ENCODE peak calls at places on chromosomes 12 and 14, in six cellular contexts. V, I, P, S, E and O are unnamed samples.

GRCh38 chr12:109153711-109154434 is 37.5 kb downstream of the ACACB start:
- DNase-seq in V (no peak), I (no peak), P (no peak), S (no peak), E (no peak), O (no peak)

GRCh38 chr12:68932701-68933563 is at the start of gene CPM:
- DNase-seq in V (peak; percentile 75), I (peak; percentile 79), P (peak; percentile 77), S (no peak), E (peak; percentile 85), O (peak; percentile 31)

GRCh38 chr14:102900631-102901571 is 21.6 kb upstream of the AMN start:
- DNase-seq in V (no peak), I (no peak), P (no peak), S (no peak), E (no peak), O (no peak)

GRCh38 chr14:94213021-94213420 is 38.9 kb downstream of the PPP4R4 start:
- DNase-seq in V (no peak), I (no peak), P (no peak), S (no peak), E (no peak), O (no peak)

GRCh38 chr12:29070309-29070708 is 78.8 kb upstream of the FAR2 start:
- DNase-seq in V (no peak), I (no peak), P (no peak), S (no peak), E (no peak), O (no peak)

GRCh38 chr12:121578230-121579189 is 2.3 kb downstream of the KDM2B start:
- DNase-seq in V (no peak), I (no peak), P (peak; percentile 76), S (no peak), E (peak; percentile 19), O (peak; percentile 50)

GRCh38 chr12:51247523-51248206 is 9.0 kb downstream of the DAZAP2 start:
- DNase-seq in V (no peak), I (no peak), P (peak; percentile 55), S (no peak), E (no peak), O (no peak)

GRCh38 chr14:77206877-77207389 is 25.3 kb downstream of the TMEM63C start:
- DNase-seq in V (no peak), I (no peak), P (no peak), S (no peak), E (no peak), O (no peak)

GRCh38 chr12:27198036-27198435 is 46.0 kb upstream of the STK38L start:
- DNase-seq in V (no peak), I (no peak), P (no peak), S (peak; percentile 95), E (no peak), O (peak; percentile 49)

GRCh38 chr12:124224535-124225110 is 70.3 kb upstream of the RFLNA start:
- DNase-seq in V (no peak), I (no peak), P (no peak), S (no peak), E (no peak), O (no peak)

GRCh38 chr12:52314511-52314910 is 6.7 kb downstream of the KRT83 start:
- DNase-seq in V (no peak), I (no peak), P (no peak), S (no peak), E (no peak), O (no peak)

GRCh38 chr12:124581792-124582424 is 14.5 kb upstream of the NCOR2 start:
- DNase-seq in V (no peak), I (no peak), P (no peak), S (no peak), E (no peak), O (no peak)

GRCh38 chr12:75227132-75227531 is 17.5 kb upstream of the KCNC2 start:
- DNase-seq in V (no peak), I (no peak), P (no peak), S (no peak), E (no peak), O (no peak)

GRCh38 chr14:69814397-69814796 is 17.4 kb upstream of the SLC10A1 start:
- DNase-seq in V (no peak), I (no peak), P (no peak), S (peak; percentile 70), E (no peak), O (no peak)

GRCh38 chr14:60482743-60483142 is 3.1 kb downstream of the C14orf39 start:
- DNase-seq in V (no peak), I (no peak), P (no peak), S (no peak), E (no peak), O (no peak)

GRCh38 chr12:108418162-108418561 is 79.1 kb upstream of the CMKLR1 start:
- DNase-seq in V (no peak), I (no peak), P (no peak), S (no peak), E (no peak), O (no peak)

DNA sequence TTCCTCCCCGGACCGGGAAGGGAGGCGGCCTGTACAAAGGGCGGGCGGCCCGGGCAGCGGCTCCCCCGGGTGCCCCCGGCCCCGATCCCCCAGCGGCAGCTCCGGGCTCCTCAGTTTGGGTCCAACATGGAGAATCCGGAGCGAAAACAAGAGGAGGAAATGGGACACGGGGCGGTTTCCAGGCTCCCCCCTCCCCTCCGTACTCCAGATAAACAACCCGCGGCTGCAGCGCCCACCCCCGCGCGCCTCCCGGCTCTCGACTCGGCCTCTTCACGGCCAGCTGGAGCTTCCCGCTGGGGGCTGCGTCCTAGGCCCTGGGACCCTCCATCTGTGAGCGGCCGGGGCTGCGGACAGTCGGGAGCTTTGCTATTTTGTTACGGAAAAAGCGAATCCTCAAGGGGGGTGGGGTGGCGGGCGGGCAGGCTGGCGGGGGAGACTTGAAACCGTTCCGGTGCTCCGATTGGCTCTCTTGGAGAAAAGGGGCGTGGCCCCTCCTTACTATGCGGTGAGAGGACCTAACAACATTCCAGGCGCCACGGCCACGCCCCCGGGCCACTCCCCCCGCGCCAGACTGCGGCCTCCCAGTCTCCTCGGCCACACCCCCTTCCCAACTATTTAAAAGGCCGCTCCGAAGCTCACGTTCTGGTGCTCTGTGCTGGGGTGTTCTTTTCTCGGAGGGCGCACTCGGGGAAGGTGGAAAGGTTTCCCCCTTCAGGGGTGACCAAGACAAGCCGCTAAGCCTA is at the start of gene CTDSP2:
- DNase-seq in V (peak; percentile 100), I (peak; percentile 100), P (peak; percentile 100), S (peak; percentile 100), E (peak; percentile 100), O (peak; percentile 99)
- TF ChIP-seq POLR2A in V (peak; percentile 49), I (peak; percentile 97), P (peak; percentile 70), S (peak; percentile 81), E (peak; percentile 82), O (peak; percentile 87)

DNA sequence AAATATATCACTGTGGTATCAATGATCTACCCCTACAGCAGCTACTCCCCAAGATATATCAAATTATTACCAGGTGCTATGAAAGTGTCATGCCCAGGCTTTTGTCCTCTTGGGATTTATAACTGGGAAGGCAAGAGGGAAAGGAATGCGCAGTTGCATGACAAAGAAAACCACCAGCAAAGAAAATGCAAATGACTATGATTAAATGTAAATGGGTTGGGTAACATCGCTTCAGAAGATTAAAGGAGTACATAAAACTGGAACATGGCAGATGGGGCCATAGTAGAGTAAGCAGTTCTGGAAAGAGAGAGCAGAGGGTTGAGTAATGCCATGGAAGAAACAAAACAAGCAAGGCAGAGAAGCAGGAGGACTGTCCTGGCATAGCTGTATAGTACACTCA is 493.1 kb downstream of the NOVA1 start:
- DNase-seq in V (no peak), I (no peak), P (no peak), S (no peak), E (no peak), O (no peak)
- H3K27me3 ChIP-seq in V (no peaks in the 10 kb centered on the region), I (no peaks in the 10 kb centered on the region), P (no peaks in the 10 kb centered on the region), S (no peaks in the 10 kb centered on the region), E (no peaks in the 10 kb centered on the region), O (no peaks in the 10 kb centered on the region)

DNA sequence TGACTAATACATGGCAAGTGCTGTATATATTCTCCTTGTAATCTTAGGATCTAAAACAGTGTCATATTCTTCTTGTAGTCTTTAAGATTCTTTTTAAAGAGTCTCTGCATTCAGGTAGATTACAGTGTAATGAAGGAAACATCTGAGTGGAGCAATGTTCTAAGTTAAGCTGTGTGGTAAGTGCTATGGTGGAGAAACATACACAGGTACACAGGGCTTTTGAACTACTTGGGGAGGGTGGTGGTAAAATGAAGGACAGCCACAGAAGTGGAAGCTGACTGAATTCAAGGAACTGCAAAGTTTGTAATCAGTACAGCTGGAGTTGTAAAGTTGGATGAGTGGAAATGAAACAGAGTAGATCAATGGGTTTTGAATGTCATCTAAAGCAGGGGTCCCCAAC is 27.8 kb downstream of the ACSS3 start:
- DNase-seq in V (no peak), I (no peak), P (no peak), S (no peak), E (no peak), O (no peak)
- H3K4me3 ChIP-seq in V (no peak overlapping the region), I (no peak overlapping the region), P (no peak overlapping the region), S (no peak overlapping the region), E (no peak overlapping the region), O (no peak overlapping the region)

GRCh38 chr14:91624757-91625156 is 107.1 kb downstream of the CATSPERB start:
- DNase-seq in V (no peak), I (no peak), P (no peak), S (no peak), E (no peak), O (no peak)
- TF ChIP-seq POLR2A in V (no peak), I (no peak), P (no peak), S (no peak), E (no peak), O (no peak)

GRCh38 chr12:5456906-5457305 is 25.0 kb downstream of the NTF3 start:
- DNase-seq in V (no peak), I (no peak), P (no peak), S (no peak), E (no peak), O (no peak)

GRCh38 chr12:5456025-5456424 is 24.1 kb downstream of the NTF3 start:
- DNase-seq in V (no peak), I (no peak), P (no peak), S (no peak), E (no peak), O (no peak)

GRCh38 chr12:5461966-5462365 is 30.1 kb downstream of the NTF3 start:
- DNase-seq in V (no peak), I (no peak), P (no peak), S (no peak), E (no peak), O (no peak)

GRCh38 chr12:5459051-5459782 is 27.3 kb downstream of the NTF3 start:
- DNase-seq in V (no peak), I (no peak), P (no peak), S (no peak), E (no peak), O (no peak)

DNA sequence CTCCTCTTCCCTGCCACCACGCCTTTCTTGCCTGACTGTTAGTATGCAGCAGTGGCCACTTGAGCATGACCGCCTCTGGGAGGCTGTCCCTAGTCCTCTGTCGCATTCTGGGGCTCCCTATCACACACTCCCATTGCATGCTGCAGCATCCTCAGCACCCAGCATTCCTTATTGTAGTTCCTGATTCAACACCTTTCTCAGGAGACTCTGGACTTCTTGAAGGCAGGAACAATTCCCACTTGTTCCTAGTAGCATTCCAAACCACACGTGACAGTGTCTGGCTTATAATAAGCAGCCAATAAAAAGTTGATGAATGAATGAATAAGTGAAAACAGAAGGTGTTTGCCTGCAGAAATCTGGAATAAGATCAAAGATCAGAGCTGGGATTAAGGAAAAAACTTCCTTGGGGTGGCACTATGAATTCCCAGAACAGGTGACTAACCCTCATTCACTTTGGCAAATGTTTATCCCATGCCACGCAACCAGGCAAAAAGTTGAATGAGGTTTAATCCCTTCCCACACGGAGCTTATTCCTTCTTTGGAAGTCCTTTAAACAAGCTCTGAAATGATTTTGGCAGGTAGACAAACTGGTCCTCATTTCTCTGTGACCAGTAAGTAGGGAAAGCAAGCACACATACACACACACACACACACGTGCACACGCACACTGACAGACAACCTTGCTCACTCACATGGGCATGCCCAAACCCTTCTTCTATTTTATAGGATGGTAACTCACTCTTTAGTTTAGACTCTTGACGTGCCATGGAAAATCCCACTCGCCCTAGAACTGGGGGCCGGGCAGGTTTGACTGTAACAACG is 26.5 kb downstream of the NTF3 start:
- DNase-seq in V (no peak), I (no peak), P (no peak), S (no peak), E (no peak), O (no peak)
- H3K27me3 ChIP-seq in V (peaks cover 18% of the 10 kb centered on the region), I (no peaks in the 10 kb centered on the region), P (no peaks in the 10 kb centered on the region), S (no peaks in the 10 kb centered on the region), E (no peaks in the 10 kb centered on the region), O (no peaks in the 10 kb centered on the region)